ENCODE peak calls at places on chromosomes 3 and 15, in five cellular contexts. R is transverse colon, M is neural crest cell, X is Panc1, E is foreskin keratinocyte. S is an unnamed sample.

GRCh38 chr3:7074217-7074616 is 213.3 kb downstream of the GRM7 start:
- DNase-seq in M (no peak), E (no peak), R (no peak), X (no peak), S (no peak)

GRCh38 chr3:64728428-64728827 is 40.6 kb upstream of the ADAMTS9 start:
- DNase-seq in R (no peak), X (no peak), E (no peak), M (no peak), S (no peak)

GRCh38 chr15:85151861-85152260 is 170.2 kb downstream of the PDE8A start:
- DNase-seq in R (no peak), E (no peak), X (no peak), M (no peak), S (no peak)

GRCh38 chr3:56812749-56813655 is 11.3 kb upstream of the ARHGEF3 start:
- DNase-seq in M (no peak), E (no peak), R (no peak), X (no peak), S (no peak)

GRCh38 chr15:66359740-66360139 is 3.3 kb upstream of the TIPIN start:
- DNase-seq in R (peak; percentile 20), X (no peak), E (peak; percentile 82), M (no peak), S (peak; percentile 34)

GRCh38 chr3:149319750-149320149 is 13.7 kb downstream of the TM4SF18 start:
- DNase-seq in E (no peak), X (no peak), R (no peak), M (no peak), S (no peak)

GRCh38 chr3:197600796-197601565 is 45.2 kb upstream of the BDH1 start:
- DNase-seq in E (no peak), M (no peak), R (no peak), X (no peak), S (no peak)

GRCh38 chr3:56987238-56987932 is 73.1 kb upstream of the SPATA12 start:
- DNase-seq in R (no peak), M (no peak), X (no peak), E (no peak), S (peak; percentile 41)

GRCh38 chr3:31695280-31696008 is 162.7 kb downstream of the STT3B start:
- DNase-seq in E (no peak), X (no peak), R (peak; percentile 14), M (no peak), S (peak; percentile 31)

GRCh38 chr3:150253622-150254021 is 154.5 kb upstream of the TSC22D2 start:
- DNase-seq in M (no peak), X (no peak), R (no peak), E (no peak), S (no peak)

GRCh38 chr3:140243536-140243935 is 308.6 kb downstream of the CLSTN2 start:
- DNase-seq in E (no peak), R (no peak), X (no peak), M (no peak), S (no peak)

GRCh38 chr3:151795276-151795675 is 18.6 kb upstream of the AADAC start:
- DNase-seq in M (no peak), E (peak; percentile 75), R (no peak), X (peak; percentile 36), S (no peak)

GRCh38 chr3:13385373-13385965 is 34.7 kb downstream of the NUP210 start:
- DNase-seq in X (no peak), M (no peak), E (no peak), R (no peak), S (no peak)

GRCh38 chr15:37877851-37878577 is 56.4 kb upstream of the TMCO5A start:
- DNase-seq in X (no peak), R (no peak), E (peak; percentile 46), M (no peak), S (no peak)

GRCh38 chr15:81939604-81940440 is 106.0 kb downstream of the MEX3B start:
- DNase-seq in E (peak; percentile 28), M (peak; percentile 36), X (peak; percentile 8), R (no peak), S (peak; percentile 40)

GRCh38 chr15:67405208-67406191 is 115.4 kb upstream of the C15orf61 start:
- DNase-seq in R (no peak), X (no peak), E (no peak), M (no peak), S (no peak)

GRCh38 chr3:58250093-58250707 is 12.6 kb downstream of the ABHD6 start:
- DNase-seq in X (no peak), M (no peak), E (no peak), R (no peak), S (no peak)

GRCh38 chr3:2540115-2540514 is 441.4 kb downstream of the CNTN4 start:
- DNase-seq in R (no peak), X (no peak), M (no peak), E (no peak), S (no peak)

GRCh38 chr3:123440181-123440580 is 8.7 kb downstream of the ADCY5 start:
- DNase-seq in M (no peak), R (no peak), X (no peak), E (no peak), S (no peak)

GRCh38 chr3:114608293-114608692 is 314.5 kb downstream of the TIGIT start:
- DNase-seq in M (no peak), X (no peak), R (no peak), E (peak; percentile 64), S (no peak)

GRCh38 chr15:67901922-67902321 is 62.1 kb upstream of the RNU6-1 start:
- DNase-seq in M (no peak), X (no peak), R (no peak), E (no peak), S (no peak)

GRCh38 chr3:4972652-4973643 is 6.3 kb upstream of the BHLHE40 start:
- DNase-seq in X (no peak), E (no peak), R (no peak), M (no peak), S (no peak)

GRCh38 chr15:64209680-64210334 is 47.0 kb upstream of the PPIB start:
- DNase-seq in E (no peak), X (peak; percentile 20), M (no peak), R (no peak), S (peak; percentile 38)

GRCh38 chr3:129240436-129240835 is 9.0 kb upstream of the COPG1 start:
- DNase-seq in X (no peak), R (no peak), M (no peak), E (no peak), S (no peak)

GRCh38 chr15:89898628-89899302 is 5.0 kb upstream of the AP3S2 start:
- DNase-seq in R (peak; percentile 53), E (no peak), M (no peak), X (peak; percentile 38), S (peak; percentile 78)

GRCh38 chr3:50442940-50443579 is 60.4 kb downstream of the CACNA2D2 start:
- DNase-seq in R (peak; percentile 22), M (no peak), E (no peak), X (no peak), S (no peak)

GRCh38 chr3:142861926-142862325 is 27.0 kb downstream of the PCOLCE2 start:
- DNase-seq in X (no peak), R (no peak), M (no peak), E (no peak), S (no peak)

GRCh38 chr3:118987466-118987865 is 47.2 kb downstream of the IGSF11 start:
- DNase-seq in E (no peak), R (peak; percentile 13), M (no peak), X (no peak), S (no peak)

GRCh38 chr15:70111203-70112017 is 13.7 kb upstream of the TLE3 start:
- DNase-seq in X (no peak), R (peak; percentile 76), M (peak; percentile 74), E (no peak), S (no peak)

GRCh38 chr15:31485431-31485830 is 158.8 kb downstream of the KLF13 start:
- DNase-seq in E (no peak), M (no peak), X (no peak), R (no peak), S (no peak)

GRCh38 chr3:185654758-185655145 is 68.7 kb downstream of the SENP2 start:
- DNase-seq in M (no peak), X (no peak), E (no peak), R (no peak), S (no peak)

GRCh38 chr15:62068071-62068786 is 1.5 kb downstream of the C2CD4A start:
- DNase-seq in E (no peak), X (no peak), R (peak; percentile 51), M (peak; percentile 41), S (peak; percentile 41)

GRCh38 chr15:62069551-62069950 is 2.8 kb downstream of the C2CD4A start:
- DNase-seq in E (no peak), M (no peak), X (no peak), R (no peak), S (no peak)

GRCh38 chr15:62075595-62076279 is 9.0 kb downstream of the C2CD4A start:
- DNase-seq in R (peak; percentile 19), E (peak; percentile 86), M (no peak), X (no peak), S (no peak)

GRCh38 chr15:62068787-62069170 is 2.0 kb downstream of the C2CD4A start:
- DNase-seq in X (no peak), M (no peak), E (no peak), R (no peak), S (no peak)

GRCh38 chr15:62071711-62072308 is 5.0 kb downstream of the C2CD4A start:
- DNase-seq in X (no peak), M (no peak), R (no peak), E (no peak), S (peak; percentile 40)
- TF ChIP-seq CTCF in X (peak; percentile 75), M (peak; percentile 82), R (peak; percentile 77), E (peak; percentile 76), S (peak; percentile 56)

GRCh38 chr15:63025460-63025859 is 17.1 kb upstream of the TPM1 start:
- DNase-seq in X (no peak), M (no peak), E (no peak), R (no peak), S (no peak)
- TF ChIP-seq CTCF in X (peak; percentile 10), M (no peak), E (peak; percentile 13), R (no peak), S (no peak)

GRCh38 chr3:99013794-99014315 is 112.4 kb upstream of the DCBLD2 start:
- DNase-seq in E (peak; percentile 3), X (no peak), M (no peak), R (no peak), S (no peak)

GRCh38 chr3:99016452-99016851 is 115.0 kb upstream of the DCBLD2 start:
- DNase-seq in X (no peak), R (no peak), E (no peak), M (no peak), S (no peak)

GRCh38 chr3:99009851-99010250 is 108.4 kb upstream of the DCBLD2 start:
- DNase-seq in X (no peak), M (no peak), R (no peak), E (no peak), S (no peak)

GRCh38 chr3:99012051-99012450 is 110.6 kb upstream of the DCBLD2 start:
- DNase-seq in R (no peak), M (no peak), X (no peak), E (no peak), S (peak; percentile 37)

DNA sequence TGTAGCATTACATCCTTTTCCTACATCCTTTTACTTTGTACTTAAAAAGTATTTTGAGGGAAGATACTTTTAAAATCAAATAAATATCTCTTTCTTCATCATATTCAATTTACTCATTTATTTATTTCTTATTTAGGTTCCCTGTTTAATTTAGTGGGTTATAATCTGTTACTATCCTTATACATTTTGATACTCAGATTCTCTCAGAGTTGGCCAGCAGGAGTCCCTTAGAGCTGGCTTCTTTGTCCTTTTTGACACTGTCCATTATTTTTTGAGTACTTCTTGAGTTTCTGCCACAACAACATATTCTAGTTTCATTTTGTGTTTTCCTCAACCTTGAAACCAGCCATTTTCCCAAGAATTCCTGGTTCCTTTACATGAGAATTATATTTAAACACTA is 111.6 kb upstream of the DCBLD2 start:
- DNase-seq in E (no peak), M (no peak), X (no peak), R (no peak), S (no peak)
- TF ChIP-seq CTCF in E (peak; percentile 25), M (peak; percentile 25), X (no peak), R (no peak), S (no peak)

GRCh38 chr15:39602143-39602542 is 21.3 kb downstream of the THBS1 start:
- DNase-seq in R (no peak), E (no peak), M (no peak), X (no peak), S (no peak)
- TF ChIP-seq CTCF in R (no peak), E (peak; percentile 45), M (peak; percentile 21), X (peak; percentile 48), S (no peak)

S was measured in GM10248.